ENCODE peak calls at places on chromosomes 1 and 21, in six cellular contexts. One of them, this sample, is unnamed.

GRCh38 chr1:18703041-18703621 is 72.5 kb downstream of the PAX7 start:
- DNase-seq in SW480: no peak
- DNase-seq in NB4: no peak
- DNase-seq in psoas muscle: no peak
- DNase-seq in right cardiac atrium: no peak
- DNase-seq in germinal center: no peak
- DNase-seq in this sample: no peak

GRCh38 chr1:23591460-23592208 is 32.3 kb upstream of the ID3 start:
- DNase-seq in SW480: no peak
- DNase-seq in NB4: no peak
- DNase-seq in psoas muscle: peak
- DNase-seq in right cardiac atrium: no peak
- DNase-seq in germinal center: no peak
- DNase-seq in this sample: no peak

GRCh38 chr1:78176448-78176847 is 130.7 kb downstream of the GIPC2 start:
- DNase-seq in SW480: peak
- DNase-seq in NB4: no peak
- DNase-seq in psoas muscle: no peak
- DNase-seq in right cardiac atrium: no peak
- DNase-seq in germinal center: no peak
- DNase-seq in this sample: no peak

GRCh38 chr21:45283611-45284455 is 3.9 kb downstream of the POFUT2 start:
- DNase-seq in SW480: no peak
- DNase-seq in NB4: no peak
- DNase-seq in psoas muscle: no peak
- DNase-seq in right cardiac atrium: peak
- DNase-seq in germinal center: no peak
- DNase-seq in this sample: no peak

GRCh38 chr1:234908571-234908970 is 220.1 kb downstream of the TOMM20 start:
- DNase-seq in SW480: no peak
- DNase-seq in NB4: no peak
- DNase-seq in psoas muscle: no peak
- DNase-seq in right cardiac atrium: no peak
- DNase-seq in germinal center: no peak
- DNase-seq in this sample: no peak

GRCh38 chr1:16204634-16205332 is 7.7 kb downstream of the ARHGEF19 start:
- DNase-seq in SW480: no peak
- DNase-seq in NB4: peak
- DNase-seq in psoas muscle: no peak
- DNase-seq in right cardiac atrium: peak
- DNase-seq in germinal center: no peak
- DNase-seq in this sample: no peak

GRCh38 chr1:21946836-21947587 is 9.9 kb upstream of the HSPG2 start:
- DNase-seq in SW480: no peak
- DNase-seq in NB4: peak
- DNase-seq in psoas muscle: no peak
- DNase-seq in right cardiac atrium: no peak
- DNase-seq in germinal center: no peak
- DNase-seq in this sample: no peak

GRCh38 chr21:35072960-35073359 is 23.9 kb upstream of the RUNX1 start:
- DNase-seq in SW480: no peak
- DNase-seq in NB4: no peak
- DNase-seq in psoas muscle: peak
- DNase-seq in right cardiac atrium: peak
- DNase-seq in germinal center: no peak
- DNase-seq in this sample: no peak

GRCh38 chr1:75632350-75632949 is 21.5 kb upstream of the SLC44A5 start:
- DNase-seq in SW480: peak
- DNase-seq in NB4: peak
- DNase-seq in psoas muscle: no peak
- DNase-seq in right cardiac atrium: no peak
- DNase-seq in germinal center: peak
- DNase-seq in this sample: peak

GRCh38 chr1:21691739-21692138 is 22.6 kb upstream of the RAP1GAP start:
- DNase-seq in SW480: no peak
- DNase-seq in NB4: no peak
- DNase-seq in psoas muscle: no peak
- DNase-seq in right cardiac atrium: no peak
- DNase-seq in germinal center: no peak
- DNase-seq in this sample: no peak

This sample was measured in AML-193.